ENCODE peak calls at places on chromosomes 4 and X, in eight cellular contexts. Y is Calu3; F is cardiac muscle cell; M is IMR-90; L is left ventricle myocardium inferior; G is CD4-positive, alpha-beta T cell; O is Panc1; J is left lung. C is an unnamed sample.

GRCh38 chr4:76955187-76955586 is 5.6 kb downstream of the SEPTIN11 start:
- DNase-seq in Y (no peak), F (peak; percentile 95), M (peak; percentile 69), L (no peak), G (no peak), O (no peak), J (no peak), C (no peak)

GRCh38 chr4:86223472-86223871 is 136.4 kb downstream of the MAPK10 start:
- DNase-seq in Y (peak; percentile 49), F (peak; percentile 67), M (peak; percentile 13), L (no peak), G (no peak), O (peak; percentile 2), J (no peak), C (no peak)

GRCh38 chrX:15853586-15854079 is 980 bp downstream of the AP1S2 start:
- DNase-seq in Y (no peak), F (peak; percentile 4), M (no peak), L (no peak), G (no peak), O (no peak), J (no peak), C (no peak)

GRCh38 chr4:184263910-184264732 is 46.4 kb upstream of the ENPP6 start:
- DNase-seq in Y (peak; percentile 84), F (peak; percentile 95), M (peak; percentile 90), L (peak; percentile 92), G (peak; percentile 87), O (peak; percentile 62), J (peak; percentile 91), C (peak; percentile 87)

GRCh38 chrX:70039758-70040157 is 10.0 kb downstream of the AWAT2 start:
- DNase-seq in Y (no peak), F (no peak), M (no peak), L (no peak), G (no peak), O (no peak), J (no peak), C (no peak)

GRCh38 chr4:1987721-1988326 is 20.9 kb downstream of the NELFA start:
- DNase-seq in Y (no peak), F (no peak), M (no peak), L (no peak), G (no peak), O (no peak), J (no peak), C (peak; percentile 43)

GRCh38 chrX:12950851-12951589 is 23.9 kb upstream of the TMSB4X start:
- DNase-seq in Y (peak; percentile 55), F (peak; percentile 29), M (no peak), L (no peak), G (peak; percentile 67), O (no peak), J (no peak), C (peak; percentile 64)

GRCh38 chrX:37846141-37846540 is 1.2 kb downstream of the DYNLT3 start:
- DNase-seq in Y (no peak), F (no peak), M (peak; percentile 18), L (no peak), G (no peak), O (no peak), J (no peak), C (no peak)

GRCh38 chr4:165177725-165178666 is 29.4 kb upstream of the KLHL2 start:
- DNase-seq in Y (no peak), F (no peak), M (no peak), L (no peak), G (no peak), O (no peak), J (no peak), C (no peak)

GRCh38 chr4:7771056-7771455 is 168.6 kb downstream of the AFAP1 start:
- DNase-seq in Y (no peak), F (no peak), M (no peak), L (no peak), G (peak; percentile 31), O (no peak), J (no peak), C (no peak)

GRCh38 chrX:14872355-14872754 is 514 bp downstream of the FANCB start:
- DNase-seq in Y (no peak), F (no peak), M (no peak), L (no peak), G (no peak), O (no peak), J (no peak), C (no peak)

GRCh38 chr4:108685036-108685686 is 34.8 kb downstream of the OSTC start:
- DNase-seq in Y (no peak), F (peak; percentile 40), M (no peak), L (no peak), G (no peak), O (no peak), J (no peak), C (no peak)

GRCh38 chrX:54794795-54795194 is 3.3 kb downstream of the ITIH6 start:
- DNase-seq in Y (no peak), F (no peak), M (no peak), L (no peak), G (no peak), O (no peak), J (no peak), C (no peak)

GRCh38 chrX:112967341-112967740 is 126.7 kb upstream of the AMOT start:
- DNase-seq in Y (no peak), F (peak; percentile 25), M (no peak), L (no peak), G (no peak), O (no peak), J (no peak), C (no peak)

GRCh38 chrX:39736219-39737211 is 361.2 kb downstream of the BCOR start:
- DNase-seq in Y (peak; percentile 75), F (peak; percentile 89), M (peak; percentile 75), L (peak; percentile 87), G (no peak), O (no peak), J (peak; percentile 69), C (no peak)

GRCh38 chrX:122943918-122944317 is 240.2 kb upstream of the GRIA3 start:
- DNase-seq in Y (no peak), F (peak; percentile 0), M (no peak), L (no peak), G (no peak), O (no peak), J (no peak), C (no peak)

DNA sequence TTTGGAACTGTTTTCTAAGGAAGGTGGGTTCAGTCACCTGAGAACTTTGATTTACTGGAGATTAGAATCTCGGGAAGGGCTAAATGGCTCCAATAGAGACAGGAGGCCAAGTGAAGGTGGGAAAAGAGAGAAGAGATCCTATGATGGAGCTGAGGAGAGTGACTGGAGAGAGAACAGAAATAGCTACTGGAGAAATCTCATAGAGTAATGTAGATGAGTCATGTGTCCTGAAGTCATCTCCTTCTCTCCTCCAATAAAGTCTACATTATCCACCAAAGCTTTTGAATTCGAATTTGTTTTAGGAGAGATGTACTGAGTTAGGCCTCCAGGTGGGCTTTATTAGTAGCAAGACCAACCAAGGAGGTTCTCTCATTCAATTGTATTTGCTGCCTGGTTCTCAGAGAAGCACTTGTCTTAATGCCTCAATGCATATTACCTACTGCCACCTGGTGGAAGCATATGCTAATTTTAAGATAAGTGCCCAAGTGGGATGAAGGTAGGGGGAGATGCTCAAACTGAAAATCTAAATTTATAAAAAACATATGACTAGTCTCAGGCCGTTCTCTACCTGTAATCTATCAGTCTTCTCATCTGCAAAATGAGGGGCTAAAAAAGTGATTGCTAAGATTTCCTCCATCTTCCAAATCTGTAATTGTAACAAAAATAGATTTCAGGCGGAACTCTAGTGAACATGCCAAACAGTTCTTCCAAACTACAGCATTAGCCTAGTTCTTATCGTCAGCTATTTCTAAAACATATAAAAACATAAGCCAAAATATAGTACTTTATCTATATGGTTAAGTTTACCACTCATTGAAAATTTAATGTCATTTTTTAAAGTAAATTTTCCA is 24.4 kb downstream of the TXK start:
- DNase-seq in Y (peak; percentile 41), F (peak; percentile 48), M (peak; percentile 40), L (no peak), G (no peak), O (peak; percentile 35), J (no peak), C (no peak)
- TF ChIP-seq CTCF in Y (peak; percentile 43), F (peak; percentile 61), M (peak; percentile 44), L (peak; percentile 51), G (peak; percentile 81), O (peak; percentile 65), J (peak; percentile 24), C (peak; percentile 41)

GRCh38 chr4:80125252-80126177 is 52.5 kb upstream of the ANTXR2 start:
- DNase-seq in Y (peak; percentile 11), F (peak; percentile 52), M (peak; percentile 50), L (no peak), G (peak; percentile 3), O (no peak), J (no peak), C (no peak)
- TF ChIP-seq CTCF in Y (peak; percentile 38), F (peak; percentile 58), M (peak; percentile 54), L (peak; percentile 53), G (peak; percentile 85), O (peak; percentile 56), J (peak; percentile 23), C (peak; percentile 76)

DNA sequence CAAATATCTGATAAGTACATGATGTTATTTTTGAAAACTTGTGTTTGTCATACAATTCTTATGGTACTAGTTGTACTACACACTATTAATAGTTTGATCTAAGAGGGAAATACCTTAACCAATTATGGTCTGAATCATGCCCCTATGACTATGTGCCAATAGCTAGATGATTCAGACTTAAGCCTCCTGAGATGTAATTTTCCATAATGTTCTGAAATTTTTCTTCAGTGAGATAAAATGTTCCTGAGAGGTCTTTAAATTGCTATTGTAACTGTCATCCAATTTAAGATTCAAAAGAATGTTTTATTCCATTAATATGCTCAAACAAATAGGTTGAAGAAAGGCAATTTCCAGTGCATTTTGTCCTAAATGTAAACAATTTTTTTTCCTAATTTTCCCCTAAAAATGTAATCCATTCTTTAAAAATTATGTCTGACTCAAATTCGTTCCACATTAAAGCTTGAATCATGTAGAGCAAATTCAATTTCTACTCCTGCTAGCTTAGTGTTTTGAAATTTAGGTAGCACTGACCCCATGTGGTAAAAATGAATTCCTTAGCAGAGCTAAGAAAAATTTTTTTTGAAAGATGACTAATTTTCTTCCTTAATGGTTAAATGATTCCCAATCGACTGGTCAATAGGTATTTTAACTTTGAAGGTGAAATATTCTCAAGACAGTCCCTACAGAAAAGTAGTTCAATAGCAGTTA is 49.1 kb downstream of the APOOL start:
- DNase-seq in Y (no peak), F (peak; percentile 65), M (peak; percentile 86), L (no peak), G (no peak), O (peak; percentile 22), J (no peak), C (no peak)
- TF ChIP-seq CTCF in Y (no peak), F (peak; percentile 31), M (peak; percentile 53), L (peak; percentile 43), G (no peak), O (peak; percentile 35), J (peak; percentile 8), C (peak; percentile 8)

GRCh38 chr4:82044141-82044993 is 329.4 kb downstream of the HNRNPD start:
- DNase-seq in Y (peak; percentile 85), F (peak; percentile 84), M (peak; percentile 0), L (peak; percentile 37), G (no peak), O (no peak), J (peak; percentile 74), C (peak; percentile 47)

GRCh38 chr4:82043081-82043808 is 330.5 kb downstream of the HNRNPD start:
- DNase-seq in Y (peak; percentile 62), F (peak; percentile 5), M (no peak), L (no peak), G (no peak), O (no peak), J (no peak), C (no peak)

GRCh38 chr4:82045267-82045666 is 328.5 kb downstream of the HNRNPD start:
- DNase-seq in Y (no peak), F (no peak), M (no peak), L (no peak), G (no peak), O (no peak), J (no peak), C (no peak)

GRCh38 chr4:82042042-82042441 is 331.7 kb downstream of the HNRNPD start:
- DNase-seq in Y (no peak), F (no peak), M (no peak), L (no peak), G (no peak), O (no peak), J (no peak), C (no peak)

GRCh38 chr4:82043809-82044137 is 330.0 kb downstream of the HNRNPD start:
- DNase-seq in Y (no peak), F (no peak), M (no peak), L (no peak), G (no peak), O (no peak), J (no peak), C (no peak)
- TF ChIP-seq CTCF in Y (no peak), F (no peak), M (no peak), L (no peak), G (no peak), O (no peak), J (no peak), C (no peak)